ENCODE peak calls at places on chromosomes 7 and 10, in seven cellular contexts. U is kidney epithelial cell; O is lower lobe of right lung; D is Peyer's patch; R is sigmoid colon; L is CD8-positive, alpha-beta T cell; V is bronchial epithelial cell. P is an unnamed sample.

GRCh38 chr7:80830584-80831319 is 88.1 kb downstream of the SEMA3C start:
- DNase-seq in U (no peak), O (no peak), D (no peak), R (no peak), L (no peak), V (peak; percentile 48), P (no peak)

GRCh38 chr7:137283147-137283546 is 60.4 kb downstream of the PTN start:
- DNase-seq in U (no peak), O (no peak), D (no peak), R (no peak), L (no peak), V (no peak), P (no peak)

GRCh38 chr7:65731562-65732035 is 141.3 kb upstream of the VKORC1L1 start:
- DNase-seq in U (no peak), O (peak; percentile 64), D (no peak), R (peak; percentile 63), L (no peak), V (peak; percentile 23), P (no peak)

GRCh38 chr7:69739906-69740545 is 141.8 kb downstream of the AUTS2 start:
- DNase-seq in U (no peak), O (no peak), D (peak; percentile 46), R (peak; percentile 82), L (no peak), V (no peak), P (peak; percentile 58)

GRCh38 chr7:42168512-42168911 is 68.5 kb downstream of the GLI3 start:
- DNase-seq in U (no peak), O (no peak), D (no peak), R (no peak), L (no peak), V (no peak), P (no peak)

GRCh38 chr10:1420663-1421362 is 316.5 kb downstream of the ADARB2 start:
- DNase-seq in U (peak; percentile 4), O (peak; percentile 65), D (peak; percentile 93), R (no peak), L (peak; percentile 17), V (peak; percentile 31), P (peak; percentile 28)

GRCh38 chr7:158646766-158647474 is 57.7 kb downstream of the NCAPG2 start:
- DNase-seq in U (no peak), O (no peak), D (no peak), R (no peak), L (no peak), V (no peak), P (no peak)

GRCh38 chr7:27788438-27788837 is 48.5 kb downstream of the TAX1BP1 start:
- DNase-seq in U (no peak), O (no peak), D (no peak), R (no peak), L (no peak), V (no peak), P (no peak)

GRCh38 chr10:100100651-100101525 is 19.2 kb upstream of the CPN1 start:
- DNase-seq in U (no peak), O (no peak), D (no peak), R (no peak), L (no peak), V (peak; percentile 64), P (no peak)

GRCh38 chr10:61000769-61001730 is 57.1 kb upstream of the RHOBTB1 start:
- DNase-seq in U (no peak), O (peak; percentile 44), D (no peak), R (peak; percentile 62), L (no peak), V (no peak), P (no peak)

GRCh38 chr10:14276200-14276599 is 54.5 kb downstream of the FRMD4A start:
- DNase-seq in U (no peak), O (no peak), D (no peak), R (no peak), L (no peak), V (no peak), P (no peak)

GRCh38 chr10:8614054-8614565 is 559.6 kb downstream of the GATA3 start:
- DNase-seq in U (no peak), O (no peak), D (no peak), R (no peak), L (no peak), V (peak; percentile 37), P (no peak)

GRCh38 chr10:71065659-71066058 is 146.7 kb upstream of the UNC5B start:
- DNase-seq in U (no peak), O (no peak), D (no peak), R (no peak), L (no peak), V (no peak), P (no peak)

GRCh38 chr10:44651834-44652233 is 259.3 kb upstream of the TMEM72 start:
- DNase-seq in U (no peak), O (no peak), D (no peak), R (no peak), L (no peak), V (no peak), P (peak; percentile 73)

GRCh38 chr7:4958477-4959301 is at the start of gene MMD2:
- DNase-seq in U (no peak), O (no peak), D (no peak), R (peak; percentile 48), L (no peak), V (no peak), P (no peak)

GRCh38 chr10:72056113-72056512 is 32.2 kb downstream of the SPOCK2 start:
- DNase-seq in U (no peak), O (no peak), D (no peak), R (no peak), L (no peak), V (no peak), P (peak; percentile 40)

GRCh38 chr10:124325998-124326636 is 92.6 kb downstream of the OAT start:
- DNase-seq in U (no peak), O (no peak), D (no peak), R (peak; percentile 52), L (no peak), V (no peak), P (no peak)

GRCh38 chr10:102118867-102119266 is 1.3 kb downstream of the LDB1 start:
- DNase-seq in U (no peak), O (peak; percentile 61), D (peak; percentile 71), R (peak; percentile 76), L (no peak), V (no peak), P (no peak)

GRCh38 chr7:134910968-134911367 is 75.3 kb upstream of the AGBL3 start:
- DNase-seq in U (no peak), O (no peak), D (no peak), R (no peak), L (no peak), V (no peak), P (no peak)

GRCh38 chr10:29861811-29862505 is 197.4 kb downstream of the JCAD start:
- DNase-seq in U (no peak), O (no peak), D (no peak), R (no peak), L (no peak), V (peak; percentile 44), P (no peak)

GRCh38 chr7:42953989-42954388 is 21.8 kb downstream of the MRPL32 start:
- DNase-seq in U (no peak), O (no peak), D (no peak), R (no peak), L (no peak), V (no peak), P (no peak)

DNA sequence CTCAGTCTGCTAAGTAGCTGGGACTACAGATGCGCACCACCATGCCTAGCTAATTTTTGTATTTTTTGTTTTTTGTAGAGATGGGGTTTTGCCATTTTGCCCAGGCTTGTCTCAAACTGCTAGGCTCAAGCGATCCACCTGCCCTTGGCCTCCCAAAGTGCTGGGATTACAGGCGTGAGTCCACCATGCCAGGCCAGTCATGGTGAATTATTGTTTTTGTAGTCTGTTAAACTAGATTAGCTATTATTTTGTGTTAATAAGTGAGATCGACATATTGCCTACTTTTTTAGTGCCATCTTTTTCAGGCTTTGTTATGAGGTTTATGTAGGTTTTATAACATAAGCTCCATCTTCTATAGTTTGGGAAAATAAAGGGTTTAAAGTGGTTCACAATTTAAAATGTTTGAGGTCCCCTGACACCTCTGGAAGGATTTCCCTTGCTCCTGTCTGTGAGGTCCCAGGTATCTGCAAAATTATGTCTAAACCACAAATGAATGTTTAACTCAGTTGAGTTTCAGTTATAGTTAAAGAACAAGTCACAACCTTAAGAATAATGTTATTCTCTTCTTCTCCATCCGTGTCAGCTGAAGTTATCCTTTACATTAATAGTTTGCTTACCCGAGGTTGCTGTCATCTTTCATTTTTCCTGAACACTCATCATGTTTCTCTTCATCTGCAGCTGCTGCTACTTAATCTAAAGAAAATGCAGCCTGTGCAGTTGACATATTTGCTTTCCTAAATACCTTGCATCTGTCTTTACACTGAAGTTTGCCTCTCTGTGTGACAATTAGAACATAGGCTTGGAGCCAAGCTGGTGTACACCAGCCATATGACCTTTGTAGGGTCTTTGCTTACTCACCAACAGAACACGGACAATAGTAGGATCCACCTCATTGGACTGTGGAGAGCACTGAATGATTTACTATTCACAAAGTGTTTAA is 8.9 kb upstream of the VSTM4 start:
- DNase-seq in U (no peak), O (no peak), D (no peak), R (no peak), L (no peak), V (no peak), P (no peak)
- H3K4me3 ChIP-seq in U (no peak overlapping the region), O (no peak overlapping the region), D (no peak overlapping the region), R (no peak overlapping the region), L (no peak overlapping the region), V (no peak overlapping the region), P (no peak overlapping the region)

GRCh38 chr7:157220916-157221569 is 82.3 kb downstream of the UBE3C start:
- DNase-seq in U (no peak), O (no peak), D (no peak), R (no peak), L (no peak), V (no peak), P (no peak)
- H3K36me3 ChIP-seq in U (peaks cover 5% of the 10 kb centered on the region), O (peaks cover 91% of the 10 kb centered on the region), D (no peaks in the 10 kb centered on the region), R (peaks cover 86% of the 10 kb centered on the region), L (peaks cover 31% of the 10 kb centered on the region), V (peaks cover 20% of the 10 kb centered on the region), P (peaks cover 6% of the 10 kb centered on the region)

DNA sequence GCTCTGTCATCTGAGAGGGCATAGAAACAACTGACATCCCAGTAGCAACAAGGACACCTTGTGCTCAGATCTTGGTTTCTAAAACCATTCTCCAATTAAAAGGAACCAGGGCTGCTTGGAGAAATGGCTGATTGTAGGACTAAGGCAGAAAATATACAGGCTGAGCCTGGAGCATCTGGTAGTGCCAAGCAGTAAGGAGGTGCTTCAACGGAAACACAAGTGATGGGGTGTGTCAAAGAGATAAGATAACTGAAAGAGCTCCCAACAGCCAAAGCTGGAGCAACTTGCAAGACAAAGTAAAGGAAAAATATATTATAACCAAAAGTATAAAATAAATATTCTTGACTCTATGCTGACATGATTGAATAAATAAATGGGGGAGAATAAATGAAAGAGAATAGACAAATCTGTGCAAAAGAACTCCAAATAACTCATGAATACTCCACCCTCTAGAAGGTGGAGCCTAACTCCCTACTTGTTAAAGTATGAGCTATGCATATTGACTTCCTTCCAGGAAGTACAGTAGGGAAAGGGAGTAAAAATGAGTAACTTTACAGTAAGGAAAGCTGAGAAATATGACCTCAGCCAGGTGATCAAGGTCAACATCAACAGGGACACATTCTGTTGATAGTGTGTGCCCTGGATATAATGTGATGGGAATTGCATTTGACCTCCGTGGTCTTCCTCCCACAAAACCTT is 162.4 kb downstream of the NOC3L start:
- DNase-seq in U (no peak), O (no peak), D (no peak), R (no peak), L (no peak), V (peak; percentile 15), P (no peak)
- H3K4me3 ChIP-seq in U (no peak overlapping the region), O (no peak overlapping the region), D (no peak overlapping the region), R (no peak overlapping the region), L (no peak overlapping the region), V (no peak overlapping the region), P (no peak overlapping the region)

DNA sequence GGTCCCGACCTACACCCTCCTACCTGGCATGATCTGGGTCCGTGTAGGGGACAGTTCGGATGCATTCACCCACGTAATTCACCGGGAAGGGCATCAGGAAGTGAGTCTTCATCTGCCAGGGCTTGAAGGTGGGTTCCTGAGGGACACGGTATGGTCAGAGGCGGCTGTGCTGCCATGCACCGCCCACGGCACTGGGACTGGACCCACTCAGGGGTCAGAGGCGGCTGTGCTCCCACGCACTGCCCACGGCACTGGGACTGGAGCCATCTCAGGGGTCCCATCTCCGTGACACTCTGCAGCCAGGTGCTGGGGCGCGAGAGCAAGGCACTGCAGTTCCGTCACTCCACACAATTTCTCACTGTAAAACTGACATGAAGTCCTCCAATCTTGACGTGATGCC is 29.2 kb downstream of the PITRM1 start:
- DNase-seq in U (no peak), O (no peak), D (no peak), R (peak; percentile 57), L (no peak), V (no peak), P (no peak)
- H3K36me3 ChIP-seq in U (peaks cover 9% of the 10 kb centered on the region), O (peaks cover 100% of the 10 kb centered on the region), D (no peaks in the 10 kb centered on the region), R (peaks cover 99% of the 10 kb centered on the region), L (peaks cover 57% of the 10 kb centered on the region), V (peaks cover 33% of the 10 kb centered on the region), P (peaks cover 100% of the 10 kb centered on the region)